ENCODE peak calls at places on chromosomes 6 and 20, in nine cellular contexts. G is vagina, A is sigmoid colon, E is NCI-H1436 treated with DMSO at 0.1 percent for 48 hours, F is neuronal stem cell, X is M059J, V is OCI-M1, M is mesendoderm, H is HCT116. B is an unnamed sample.

GRCh38 chr20:60695223-60695622 is 556.8 kb upstream of the CDH4 start:
- DNase-seq in G (no peak), A (no peak), E (no peak), F (no peak), X (peak; percentile 79), V (no peak), M (peak; percentile 58), H (no peak), B (no peak)

GRCh38 chr20:56440346-56441007 is 27.9 kb upstream of the RTF2 start:
- DNase-seq in G (no peak), A (peak; percentile 22), E (no peak), F (no peak), X (peak; percentile 95), V (no peak), M (no peak), H (no peak), B (no peak)

GRCh38 chr6:139801571-139802321 is 427.3 kb upstream of the CITED2 start:
- DNase-seq in G (no peak), A (no peak), E (no peak), F (no peak), X (peak; percentile 44), V (peak; percentile 53), M (peak; percentile 55), H (no peak), B (no peak)

GRCh38 chr6:1436334-1437306 is 47.2 kb downstream of the FOXF2 start:
- DNase-seq in G (peak; percentile 93), A (no peak), E (no peak), F (peak; percentile 73), X (peak; percentile 80), V (peak; percentile 85), M (peak; percentile 78), H (peak; percentile 57), B (no peak)

GRCh38 chr6:45727824-45728449 is 287.7 kb downstream of the CLIC5 start:
- DNase-seq in G (no peak), A (no peak), E (no peak), F (no peak), X (no peak), V (no peak), M (no peak), H (no peak), B (no peak)

GRCh38 chr20:461254-462198 is 807 bp downstream of the TBC1D20 start:
- DNase-seq in G (no peak), A (peak; percentile 77), E (no peak), F (peak; percentile 42), X (peak; percentile 77), V (peak; percentile 75), M (peak; percentile 60), H (no peak), B (peak; percentile 86)

GRCh38 chr6:118930680-118931079 is 4.3 kb downstream of the MCM9 start:
- DNase-seq in G (no peak), A (no peak), E (no peak), F (no peak), X (no peak), V (no peak), M (peak; percentile 7), H (no peak), B (no peak)

GRCh38 chr20:37363221-37364012 is 17.5 kb downstream of the SRC start:
- DNase-seq in G (no peak), A (peak; percentile 63), E (no peak), F (no peak), X (no peak), V (no peak), M (no peak), H (no peak), B (peak; percentile 73)

GRCh38 chr6:5085638-5086293 is 625 bp downstream of the PPP1R3G start:
- DNase-seq in G (peak; percentile 64), A (no peak), E (no peak), F (peak; percentile 49), X (peak; percentile 45), V (no peak), M (peak; percentile 74), H (no peak), B (peak; percentile 82)

GRCh38 chr6:153537422-153537821 is 406.3 kb upstream of the RGS17 start:
- DNase-seq in G (no peak), A (no peak), E (no peak), F (no peak), X (peak; percentile 9), V (no peak), M (no peak), H (no peak), B (no peak)

GRCh38 chr20:58703765-58704331 is 11.2 kb downstream of the NPEPL1 start:
- DNase-seq in G (no peak), A (peak; percentile 50), E (no peak), F (no peak), X (no peak), V (no peak), M (no peak), H (no peak), B (peak; percentile 34)

GRCh38 chr6:106124015-106124414 is 37.9 kb downstream of the PRDM1 start:
- DNase-seq in G (no peak), A (no peak), E (no peak), F (no peak), X (no peak), V (no peak), M (no peak), H (no peak), B (no peak)

GRCh38 chr6:4319992-4320683 is 184.8 kb upstream of the ECI2 start:
- DNase-seq in G (no peak), A (no peak), E (no peak), F (no peak), X (peak; percentile 92), V (peak; percentile 82), M (peak; percentile 80), H (no peak), B (no peak)

GRCh38 chr6:106572875-106573575 is 56.3 kb downstream of the RTN4IP1 start:
- DNase-seq in G (no peak), A (no peak), E (no peak), F (no peak), X (no peak), V (no peak), M (no peak), H (no peak), B (no peak)

GRCh38 chr6:108921547-108922331 is 73.5 kb downstream of the ARMC2 start:
- DNase-seq in G (no peak), A (peak; percentile 78), E (no peak), F (no peak), X (peak; percentile 70), V (no peak), M (no peak), H (no peak), B (no peak)

GRCh38 chr6:122553697-122554096 is 56.5 kb upstream of the PKIB start:
- DNase-seq in G (no peak), A (no peak), E (no peak), F (no peak), X (no peak), V (no peak), M (no peak), H (no peak), B (no peak)

GRCh38 chr20:57381596-57382503 is 9.3 kb upstream of the RBM38 start:
- DNase-seq in G (no peak), A (peak; percentile 89), E (no peak), F (peak; percentile 73), X (peak; percentile 77), V (peak; percentile 89), M (peak; percentile 78), H (peak; percentile 39), B (peak; percentile 95)

GRCh38 chr6:166529571-166529970 is 56.9 kb downstream of the RAMACL start:
- DNase-seq in G (no peak), A (no peak), E (no peak), F (no peak), X (no peak), V (peak; percentile 74), M (no peak), H (no peak), B (no peak)

GRCh38 chr6:139330841-139331500 is 39.2 kb upstream of the TXLNB start:
- DNase-seq in G (no peak), A (no peak), E (no peak), F (no peak), X (no peak), V (no peak), M (no peak), H (no peak), B (no peak)

GRCh38 chr6:127439718-127440117 is 19.5 kb downstream of the KIAA0408 start:
- DNase-seq in G (no peak), A (no peak), E (no peak), F (no peak), X (no peak), V (no peak), M (no peak), H (no peak), B (no peak)

GRCh38 chr20:24978493-24978892 is 14.1 kb downstream of the APMAP start:
- DNase-seq in G (no peak), A (peak; percentile 40), E (no peak), F (no peak), X (no peak), V (no peak), M (no peak), H (no peak), B (no peak)

GRCh38 chr20:62651285-62652021 is 9.2 kb downstream of the SLCO4A1 start:
- DNase-seq in G (no peak), A (peak; percentile 87), E (no peak), F (no peak), X (no peak), V (no peak), M (no peak), H (no peak), B (peak; percentile 93)

GRCh38 chr6:159842035-159842434 is 42.0 kb downstream of the PNLDC1 start:
- DNase-seq in G (no peak), A (no peak), E (no peak), F (no peak), X (peak; percentile 41), V (peak; percentile 62), M (peak; percentile 51), H (peak; percentile 24), B (no peak)

GRCh38 chr6:148295261-148295887 is 47.3 kb upstream of the SASH1 start:
- DNase-seq in G (no peak), A (no peak), E (no peak), F (no peak), X (no peak), V (no peak), M (no peak), H (no peak), B (no peak)